ENCODE peak calls at places on chromosome 2, in four cellular contexts. W, X, U and V are unnamed samples. For H3K9me3, the result is how much of the 10 kb centered on the place peaks cover.

GRCh38 chr2:102063360-102063947 is 71.7 kb downstream of the IL1R2 start:
- DNase-seq in W (no peak), X (no peak), U (no peak), V (peak)

GRCh38 chr2:215722125-215722524 is 286.3 kb upstream of the FN1 start:
- DNase-seq in W (no peak), X (no peak), U (no peak), V (no peak)

GRCh38 chr2:231662028-231662810 is 46.1 kb upstream of the PTMA start:
- DNase-seq in W (peak), X (peak), U (peak), V (peak)

GRCh38 chr2:240832205-240832727 is 12.2 kb upstream of the KIF1A start:
- DNase-seq in W (peak), X (peak), U (peak), V (peak)

GRCh38 chr2:196274387-196274809 is 103.0 kb upstream of the STK17B start:
- DNase-seq in W (no peak), X (no peak), U (no peak), V (peak)

GRCh38 chr2:1502891-1503304 is 89.6 kb downstream of the TPO start:
- DNase-seq in W (no peak), X (no peak), U (peak), V (no peak)

GRCh38 chr2:108911807-108912628 is 77.0 kb downstream of the EDAR start:
- DNase-seq in W (no peak), X (no peak), U (peak), V (no peak)

GRCh38 chr2:69682525-69682924 is 39.0 kb upstream of the AAK1 start:
- DNase-seq in W (no peak), X (no peak), U (no peak), V (no peak)

GRCh38 chr2:187500585-187501359 is 52.7 kb upstream of the CALCRL start:
- DNase-seq in W (no peak), X (no peak), U (no peak), V (peak)

GRCh38 chr2:96763511-96764252 is 3.0 kb downstream of the CNNM4 start:
- DNase-seq in W (no peak), X (no peak), U (no peak), V (peak)

GRCh38 chr2:198901894-198902293 is 555.8 kb downstream of the SATB2 start:
- DNase-seq in W (no peak), X (no peak), U (no peak), V (no peak)

GRCh38 chr2:10166489-10167295 is 44.2 kb downstream of the RRM2 start:
- DNase-seq in W (no peak), X (no peak), U (peak), V (no peak)

GRCh38 chr2:197615033-197615652 is 60.2 kb downstream of the RFTN2 start:
- DNase-seq in W (no peak), X (no peak), U (no peak), V (no peak)

GRCh38 chr2:25964891-25965290 is 17.4 kb downstream of the KIF3C start:
- DNase-seq in W (no peak), X (no peak), U (no peak), V (no peak)

GRCh38 chr2:233754872-233755611 is 5.0 kb upstream of the UGT1A1 start:
- DNase-seq in W (no peak), X (no peak), U (no peak), V (no peak)
- H3K9me3 ChIP-seq in W (under half), X (under half), U (under half), V (under half)

DNA sequence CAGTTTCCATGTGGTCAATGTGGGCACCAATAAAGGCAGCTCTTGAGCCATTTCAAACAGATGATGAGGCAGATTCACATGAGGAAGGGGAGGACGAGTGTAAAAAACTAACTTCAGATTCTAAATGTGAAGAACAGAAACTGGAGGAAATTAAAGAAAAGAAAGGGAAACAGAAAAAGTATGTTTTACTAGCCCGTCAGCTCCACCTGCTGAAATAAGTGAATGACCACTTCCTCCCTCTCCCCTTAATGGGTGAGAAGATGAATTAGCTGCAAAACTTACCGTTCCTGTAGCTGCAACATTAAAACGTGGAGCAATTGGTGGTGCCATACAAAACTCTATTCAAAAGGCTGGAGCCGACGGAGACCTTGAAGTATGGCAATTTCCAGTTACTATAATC is 203.5 kb downstream of the UXS1 start:
- DNase-seq in W (no peak), X (no peak), U (no peak), V (no peak)
- H3K9me3 ChIP-seq in W (under half), X (under half), U (half or more), V (under half)

GRCh38 chr2:172196768-172197322 is 94.1 kb upstream of the DLX2 start:
- DNase-seq in W (no peak), X (no peak), U (peak), V (no peak)
- H3K9me3 ChIP-seq in W (under half), X (under half), U (half or more), V (under half)

GRCh38 chr2:67036446-67036845 is 360.7 kb upstream of the ETAA1 start:
- DNase-seq in W (no peak), X (no peak), U (no peak), V (no peak)

GRCh38 chr2:67039701-67040100 is 357.4 kb upstream of the ETAA1 start:
- DNase-seq in W (no peak), X (no peak), U (no peak), V (no peak)

GRCh38 chr2:67039058-67039457 is 358.1 kb upstream of the ETAA1 start:
- DNase-seq in W (no peak), X (no peak), U (no peak), V (no peak)

GRCh38 chr2:67037655-67038054 is 359.5 kb upstream of the ETAA1 start:
- DNase-seq in W (no peak), X (no peak), U (no peak), V (no peak)

GRCh38 chr2:67038195-67038594 is 358.9 kb upstream of the ETAA1 start:
- DNase-seq in W (no peak), X (no peak), U (no peak), V (no peak)
- H3K9me3 ChIP-seq in W (under half), X (under half), U (under half), V (under half)

GRCh38 chr2:47504174-47504810 is 101.3 kb downstream of the MSH2 start:
- DNase-seq in W (no peak), X (no peak), U (no peak), V (no peak)

GRCh38 chr2:47499621-47500309 is 96.8 kb downstream of the MSH2 start:
- DNase-seq in W (no peak), X (no peak), U (no peak), V (no peak)

GRCh38 chr2:47503481-47504070 is 100.6 kb downstream of the MSH2 start:
- DNase-seq in W (no peak), X (no peak), U (no peak), V (no peak)

GRCh38 chr2:47499093-47499492 is 96.1 kb downstream of the MSH2 start:
- DNase-seq in W (no peak), X (no peak), U (no peak), V (no peak)

GRCh38 chr2:47501374-47502200 is 98.6 kb downstream of the MSH2 start:
- DNase-seq in W (peak), X (no peak), U (no peak), V (peak)
- H3K9me3 ChIP-seq in W (under half), X (under half), U (under half), V (under half)

GRCh38 chr2:2827691-2828315 is 496.7 kb upstream of the MYT1L start:
- DNase-seq in W (no peak), X (no peak), U (peak), V (no peak)
- H3K9me3 ChIP-seq in W (under half), X (under half), U (under half), V (under half)